ENCODE peak calls at places on chromosome 1, in ten cellular contexts. X is right cardiac atrium; B is IMR-90; N is CD8-positive, alpha-beta T cell; J is left ventricle myocardium inferior; M is GM23248; I is uterus; U is ovary; V is spleen; A is neuronal stem cell. H is an unnamed sample. For H3K4me1, the result is how much of the 10 kb centered on the place peaks cover.

GRCh38 chr1:153880962-153881361 is 41.8 kb downstream of the GATAD2B start:
- DNase-seq in X (peak), B (peak), N (peak), J (peak), M (peak), I (peak), U (peak), V (peak), A (no peak), H (peak)

GRCh38 chr1:10643607-10644306 is 152.7 kb downstream of the CASZ1 start:
- DNase-seq in X (peak), B (no peak), N (no peak), J (no peak), M (no peak), I (no peak), U (no peak), V (no peak), A (no peak), H (no peak)

GRCh38 chr1:53906121-53906520 is 12.1 kb downstream of the DIO1 start:
- DNase-seq in X (no peak), B (no peak), N (no peak), J (no peak), M (no peak), I (no peak), U (no peak), V (no peak), A (no peak), H (no peak)

GRCh38 chr1:204530932-204531331 is 14.7 kb downstream of the MDM4 start:
- DNase-seq in X (no peak), B (peak), N (no peak), J (no peak), M (no peak), I (no peak), U (no peak), V (no peak), A (no peak), H (no peak)

GRCh38 chr1:187527346-187527745 is 698.6 kb downstream of the PLA2G4A start:
- DNase-seq in X (no peak), B (peak), N (no peak), J (no peak), M (no peak), I (no peak), U (no peak), V (no peak), A (no peak), H (no peak)

GRCh38 chr1:51423098-51423821 is 92.9 kb upstream of the TTC39A start:
- DNase-seq in X (no peak), B (peak), N (no peak), J (no peak), M (peak), I (no peak), U (no peak), V (no peak), A (no peak), H (no peak)

GRCh38 chr1:94962745-94963265 is 35.9 kb upstream of the CNN3 start:
- DNase-seq in X (peak), B (peak), N (peak), J (no peak), M (peak), I (peak), U (peak), V (no peak), A (no peak), H (peak)

GRCh38 chr1:36924282-36924791 is 110.0 kb downstream of the GRIK3 start:
- DNase-seq in X (peak), B (peak), N (peak), J (peak), M (peak), I (no peak), U (peak), V (no peak), A (peak), H (peak)

GRCh38 chr1:202505356-202505755 is 156.9 kb downstream of the PPP1R12B start:
- DNase-seq in X (no peak), B (peak), N (no peak), J (no peak), M (peak), I (peak), U (no peak), V (no peak), A (no peak), H (no peak)

GRCh38 chr1:19504796-19505693 is 19.7 kb upstream of the CAPZB start:
- DNase-seq in X (no peak), B (peak), N (no peak), J (no peak), M (peak), I (peak), U (no peak), V (no peak), A (no peak), H (no peak)
- H3K4me3 ChIP-seq in X (no peak), B (no peak), N (no peak), J (peak), M (peak), I (no peak), U (no peak), V (no peak), A (no peak), H (no peak)

GRCh38 chr1:221840511-221841243 is 98.8 kb upstream of the DUSP10 start:
- DNase-seq in X (peak), B (no peak), N (no peak), J (peak), M (peak), I (no peak), U (no peak), V (no peak), A (no peak), H (no peak)

GRCh38 chr1:221841291-221841982 is 99.5 kb upstream of the DUSP10 start:
- DNase-seq in X (no peak), B (no peak), N (no peak), J (no peak), M (peak), I (no peak), U (no peak), V (no peak), A (no peak), H (no peak)

GRCh38 chr1:221837886-221838285 is 96.0 kb upstream of the DUSP10 start:
- DNase-seq in X (no peak), B (no peak), N (peak), J (no peak), M (no peak), I (no peak), U (no peak), V (no peak), A (no peak), H (no peak)

GRCh38 chr1:221839321-221839720 is 97.4 kb upstream of the DUSP10 start:
- DNase-seq in X (no peak), B (no peak), N (no peak), J (no peak), M (no peak), I (no peak), U (no peak), V (no peak), A (no peak), H (no peak)

DNA sequence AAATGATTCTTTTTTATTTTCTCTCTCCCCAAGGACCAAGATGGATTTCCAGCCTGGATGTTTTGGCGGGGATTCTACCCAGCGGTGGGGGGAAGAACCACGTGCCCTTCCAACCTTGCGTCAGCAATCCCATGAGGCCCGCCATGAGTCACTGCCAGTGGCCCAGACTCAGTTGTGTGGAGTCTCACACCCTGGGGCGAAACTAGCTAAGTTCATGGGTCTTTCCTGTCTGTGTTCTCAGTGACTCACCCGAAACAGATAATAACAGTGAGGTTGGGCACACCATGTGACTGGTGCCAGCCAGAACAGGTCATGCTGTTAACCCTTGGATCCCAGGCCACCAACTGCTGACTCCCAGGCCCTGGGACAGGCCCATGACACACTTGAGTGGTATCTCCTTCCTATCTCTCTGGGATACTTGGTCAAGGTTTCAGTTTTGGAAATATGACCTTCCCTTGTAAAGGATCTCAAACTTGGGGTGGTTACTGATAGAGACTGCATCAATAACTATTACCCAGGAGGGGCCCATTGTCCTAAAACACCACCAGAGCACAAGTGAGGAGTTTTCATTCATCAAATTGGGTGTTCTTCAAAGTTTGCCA is 98.0 kb upstream of the DUSP10 start:
- DNase-seq in X (peak), B (peak), N (peak), J (peak), M (peak), I (no peak), U (no peak), V (no peak), A (no peak), H (peak)
- H3K27ac ChIP-seq in X (no peak), B (no peak), N (no peak), J (peak), M (peak), I (no peak), U (no peak), V (no peak), A (no peak), H (no peak)

GRCh38 chr1:12067900-12068821 is 5.1 kb downstream of the TNFRSF8 start:
- DNase-seq in X (no peak), B (peak), N (no peak), J (no peak), M (peak), I (no peak), U (no peak), V (no peak), A (no peak), H (no peak)

GRCh38 chr1:12060500-12060899 is 2.6 kb upstream of the TNFRSF8 start:
- DNase-seq in X (no peak), B (no peak), N (no peak), J (no peak), M (no peak), I (no peak), U (no peak), V (no peak), A (no peak), H (no peak)

GRCh38 chr1:12065872-12066271 is 2.8 kb downstream of the TNFRSF8 start:
- DNase-seq in X (no peak), B (no peak), N (no peak), J (no peak), M (no peak), I (no peak), U (no peak), V (no peak), A (no peak), H (no peak)

GRCh38 chr1:12063141-12064072 is at the start of gene TNFRSF8:
- DNase-seq in X (no peak), B (peak), N (peak), J (no peak), M (peak), I (no peak), U (no peak), V (no peak), A (no peak), H (no peak)

DNA sequence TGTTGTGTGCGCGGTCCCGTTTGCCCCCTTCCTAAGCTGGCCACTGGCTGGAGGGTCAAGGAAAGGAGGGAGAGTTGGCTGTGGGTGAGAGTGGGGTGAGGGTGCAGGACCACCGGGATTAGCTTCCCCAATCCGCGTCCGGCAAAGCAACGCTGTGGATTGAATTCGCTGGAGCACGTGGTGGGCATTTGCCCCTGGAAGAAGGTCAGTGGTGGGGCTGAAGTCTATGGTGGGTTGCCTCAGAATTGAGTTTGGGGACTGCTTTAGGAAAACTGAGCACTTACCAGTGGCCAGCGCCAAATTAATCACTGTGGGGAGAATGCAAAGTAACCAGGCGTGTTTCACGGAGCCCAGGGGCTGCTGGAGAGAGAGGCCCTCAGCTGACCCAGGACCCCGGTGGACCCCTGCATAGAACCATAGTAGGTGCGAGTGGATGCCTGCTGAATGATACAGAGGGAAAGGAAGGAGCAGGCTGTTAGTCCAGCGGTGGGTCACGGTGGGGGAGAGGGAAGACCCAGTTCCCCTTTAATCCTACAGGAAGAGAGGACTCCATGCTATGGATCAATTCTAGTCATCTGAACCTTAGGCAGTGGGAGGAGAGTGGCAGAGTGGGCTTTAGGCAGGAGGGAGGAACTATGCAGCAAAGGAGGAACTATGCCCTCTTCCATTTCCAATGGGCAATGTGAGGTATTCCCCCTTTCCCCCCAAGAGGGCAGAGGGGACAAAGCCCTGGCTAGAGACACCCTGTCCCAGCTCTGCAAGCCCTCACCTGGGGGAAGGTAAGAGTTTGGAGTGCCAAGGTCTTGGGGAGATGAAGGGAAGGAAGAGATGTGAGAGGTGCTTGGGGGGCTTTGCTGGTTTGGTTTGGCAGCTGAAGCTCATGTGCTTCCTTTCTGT is 1.2 kb downstream of the TNFRSF8 start:
- DNase-seq in X (no peak), B (no peak), N (no peak), J (no peak), M (no peak), I (no peak), U (no peak), V (no peak), A (no peak), H (no peak)
- H3K4me1 ChIP-seq in X (under half), B (under half), N (under half), J (under half), M (under half), I (under half), U (under half), V (under half), A (under half), H (under half)

GRCh38 chr1:199150764-199151163 is 511.9 kb downstream of the PTPRC start:
- DNase-seq in X (no peak), B (no peak), N (no peak), J (no peak), M (no peak), I (no peak), U (no peak), V (no peak), A (no peak), H (no peak)

GRCh38 chr1:199152676-199153075 is 513.8 kb downstream of the PTPRC start:
- DNase-seq in X (no peak), B (no peak), N (no peak), J (no peak), M (no peak), I (no peak), U (no peak), V (no peak), A (no peak), H (no peak)

GRCh38 chr1:199157494-199157893 is 518.7 kb downstream of the PTPRC start:
- DNase-seq in X (no peak), B (peak), N (no peak), J (no peak), M (no peak), I (no peak), U (no peak), V (no peak), A (no peak), H (no peak)

GRCh38 chr1:199151634-199152429 is 513.0 kb downstream of the PTPRC start:
- DNase-seq in X (no peak), B (no peak), N (no peak), J (no peak), M (no peak), I (no peak), U (no peak), V (no peak), A (no peak), H (no peak)

DNA sequence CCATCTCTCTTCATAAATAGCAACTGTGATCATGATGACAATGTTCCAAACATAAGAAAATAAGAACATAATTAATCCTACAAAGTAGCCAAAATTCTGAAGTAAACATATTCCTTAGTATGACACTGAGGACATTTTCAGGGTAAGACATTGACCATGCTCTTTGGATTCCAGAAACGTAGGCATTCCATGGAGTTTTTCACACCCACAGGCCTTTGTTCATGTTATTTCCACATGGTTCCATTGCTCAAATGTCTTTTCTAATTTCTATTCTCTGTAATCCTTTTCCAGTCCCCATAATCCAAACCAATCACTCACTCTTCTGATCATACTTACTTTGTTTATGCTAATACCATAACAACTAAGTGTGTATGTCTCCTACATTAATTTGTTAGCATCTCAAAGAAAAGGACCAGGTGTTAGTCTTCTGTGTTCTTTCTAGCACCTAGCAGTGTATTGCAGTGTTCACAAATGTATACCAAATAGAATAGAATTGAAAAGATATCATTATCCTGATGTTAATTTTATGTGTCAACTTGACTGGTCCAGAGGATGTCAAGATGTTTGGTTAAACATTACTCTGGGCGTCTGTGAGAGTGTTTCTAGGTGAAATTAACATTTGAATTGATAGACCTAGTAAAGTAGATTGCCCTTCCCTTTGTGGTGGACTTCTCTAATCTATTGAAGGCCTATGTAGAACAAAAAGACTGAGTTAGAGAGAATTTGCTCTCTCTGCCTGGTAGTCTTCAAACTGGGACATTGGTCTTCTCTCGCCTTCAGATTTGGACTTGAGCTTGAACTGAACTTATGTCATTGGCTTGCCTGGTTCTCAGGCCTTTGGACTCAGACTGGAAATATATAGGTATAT is 516.6 kb downstream of the PTPRC start:
- DNase-seq in X (no peak), B (no peak), N (no peak), J (no peak), M (no peak), I (no peak), U (no peak), V (no peak), A (no peak), H (no peak)
- H3K4me3 ChIP-seq in X (no peak), B (no peak), N (no peak), J (no peak), M (no peak), I (no peak), U (no peak), V (no peak), A (no peak), H (no peak)

GRCh38 chr1:170674986-170675385 is 11.1 kb downstream of the PRRX1 start:
- DNase-seq in X (no peak), B (no peak), N (no peak), J (no peak), M (peak), I (no peak), U (no peak), V (no peak), A (no peak), H (no peak)
- H3K27ac ChIP-seq in X (no peak), B (no peak), N (no peak), J (no peak), M (peak), I (peak), U (no peak), V (no peak), A (no peak), H (no peak)

DNA sequence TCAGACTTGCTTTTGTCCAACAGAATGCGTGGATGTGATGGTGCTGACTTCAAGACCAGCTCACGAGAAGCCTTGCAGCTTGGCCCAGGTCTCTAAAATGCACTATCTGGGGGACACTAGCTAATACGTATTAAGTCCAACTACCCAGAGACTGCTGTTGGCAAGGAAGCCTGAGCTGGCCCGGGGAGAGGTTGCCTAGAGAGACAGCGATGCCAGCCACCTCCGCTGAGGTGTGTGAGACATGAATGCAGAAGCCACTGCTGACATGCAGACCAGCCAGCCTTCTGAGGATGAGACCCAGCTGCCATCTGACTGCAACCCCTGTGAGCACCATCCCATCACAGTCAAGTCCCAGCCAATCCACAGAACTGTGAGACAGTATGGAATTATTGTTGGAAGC is 32.5 kb downstream of the THAP3 start:
- DNase-seq in X (peak), B (no peak), N (no peak), J (peak), M (no peak), I (no peak), U (peak), V (no peak), A (no peak), H (no peak)
- H3K4me1 ChIP-seq in X (under half), B (under half), N (under half), J (under half), M (under half), I (under half), U (under half), V (under half), A (under half), H (under half)

GRCh38 chr1:22910286-22910685 is 62.4 kb downstream of the LACTBL1 start:
- DNase-seq in X (no peak), B (no peak), N (no peak), J (no peak), M (no peak), I (no peak), U (no peak), V (no peak), A (no peak), H (no peak)
- H3K4me3 ChIP-seq in X (no peak), B (no peak), N (no peak), J (no peak), M (no peak), I (no peak), U (no peak), V (no peak), A (no peak), H (no peak)

GRCh38 chr1:150083907-150084306 is 16.3 kb downstream of the VPS45 start:
- DNase-seq in X (no peak), B (peak), N (no peak), J (no peak), M (peak), I (no peak), U (no peak), V (no peak), A (no peak), H (no peak)
- H3K27ac ChIP-seq in X (no peak), B (no peak), N (no peak), J (peak), M (no peak), I (peak), U (no peak), V (no peak), A (no peak), H (no peak)

DNA sequence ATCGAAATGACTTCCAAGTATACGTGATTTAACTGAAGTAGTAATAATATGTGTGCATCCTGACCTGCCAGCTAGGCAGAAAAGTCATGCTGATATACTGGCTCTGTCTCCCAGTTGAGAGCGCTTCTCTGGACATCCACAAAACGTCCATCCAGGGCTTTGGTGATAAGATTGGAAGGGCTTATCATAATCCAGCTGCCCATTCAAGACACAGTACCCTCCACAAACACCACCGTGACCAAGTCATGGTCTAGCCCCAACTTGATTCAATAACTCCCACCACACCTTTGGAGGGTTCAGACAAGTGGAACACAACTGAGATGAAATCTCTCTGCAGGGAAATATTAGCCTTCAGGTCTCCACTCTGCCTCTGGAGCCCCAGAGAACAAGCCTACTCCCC is 76.2 kb downstream of the CD46 start:
- DNase-seq in X (no peak), B (no peak), N (no peak), J (no peak), M (no peak), I (no peak), U (peak), V (no peak), A (no peak), H (no peak)
- H3K4me1 ChIP-seq in X (under half), B (under half), N (half or more), J (half or more), M (under half), I (under half), U (under half), V (half or more), A (under half), H (under half)